ENCODE peak calls at places on chromosomes 2 and 18, in five cellular contexts. U is HTR-8/SVneo, X is HCEC 1CT, E is T-cell, H is fibroblast of the conjunctiva. I is an unnamed sample.

GRCh38 chr2:237865623-237866041 is 6.2 kb downstream of the RAMP1 start:
- DNase-seq in H (no peak), X (no peak), U (no peak), E (no peak), I (no peak)

GRCh38 chr2:127508621-127509034 is 17.7 kb downstream of the IWS1 start:
- DNase-seq in E (no peak), H (peak), U (peak), X (peak), I (peak)

GRCh38 chr2:120803764-120804335 is 68.2 kb downstream of the GLI2 start:
- DNase-seq in E (no peak), U (no peak), H (no peak), X (no peak), I (peak)

GRCh38 chr2:29753676-29754444 is 167.5 kb downstream of the ALK start:
- DNase-seq in E (no peak), U (no peak), H (peak), X (peak), I (peak)

GRCh38 chr2:134819334-134819733 is 19.1 kb upstream of the ACMSD start:
- DNase-seq in U (peak), X (peak), E (no peak), H (no peak), I (peak)

GRCh38 chr2:18498531-18498930 is 61.9 kb downstream of the RDH14 start:
- DNase-seq in H (no peak), U (no peak), E (no peak), X (no peak), I (no peak)

GRCh38 chr18:49768051-49768391 is 45.3 kb downstream of the ACAA2 start:
- DNase-seq in H (peak), E (no peak), U (peak), X (peak), I (peak)

GRCh38 chr2:171319164-171319810 is 114.5 kb downstream of the METTL8 start:
- DNase-seq in E (peak), U (no peak), H (no peak), X (no peak), I (peak)

GRCh38 chr18:56468379-56468778 is 170.0 kb downstream of the TXNL1 start:
- DNase-seq in U (no peak), E (no peak), H (no peak), X (no peak), I (no peak)

GRCh38 chr2:55961318-55961911 is 37.8 kb upstream of the EFEMP1 start:
- DNase-seq in H (peak), X (peak), E (no peak), U (peak), I (peak)

GRCh38 chr2:189574793-189575475 is 5.7 kb downstream of the SLC40A1 start:
- DNase-seq in X (no peak), H (no peak), E (no peak), U (no peak), I (no peak)